ENCODE peak calls at places on chromosomes 4 and X, in six cellular contexts. J is cardiac muscle cell, I is right lobe of liver, A is neural progenitor cell, P is ovary, R is testis. C is an unnamed sample. For H3K4me1, the result is how much of the 10 kb centered on the place peaks cover.

GRCh38 chr4:24971192-24971591 is 58.4 kb upstream of the CCDC149 start:
- DNase-seq in I (peak), A (no peak), R (no peak), P (no peak), J (no peak), C (no peak)

GRCh38 chrX:103360092-103360491 is 3.8 kb downstream of the TCEAL9 start:
- DNase-seq in R (no peak), I (no peak), J (peak), A (no peak), P (no peak), C (peak)

GRCh38 chr4:121127100-121127499 is 37.0 kb downstream of the TNIP3 start:
- DNase-seq in R (no peak), P (no peak), I (no peak), A (no peak), J (no peak), C (no peak)

GRCh38 chrX:15605233-15605632 is 4.5 kb upstream of the ACE2 start:
- DNase-seq in J (no peak), R (no peak), I (no peak), A (no peak), P (no peak), C (no peak)

GRCh38 chrX:149527705-149528104 is 13.1 kb upstream of the EOLA1 start:
- DNase-seq in A (peak), P (no peak), R (no peak), J (peak), I (no peak), C (no peak)

GRCh38 chr4:125105561-125105960 is 209.2 kb upstream of the FAT4 start:
- DNase-seq in P (no peak), J (peak), A (no peak), I (no peak), R (no peak), C (no peak)

GRCh38 chr4:174521800-174522182 is 497 bp downstream of the HPGD start:
- DNase-seq in I (peak), A (peak), R (peak), P (no peak), J (no peak), C (no peak)

GRCh38 chr4:141458501-141458900 is 177.9 kb upstream of the IL15 start:
- DNase-seq in A (no peak), R (no peak), P (no peak), J (no peak), I (no peak), C (peak)

GRCh38 chr4:47643845-47644244 is 158.8 kb downstream of the ATP10D start:
- DNase-seq in P (no peak), I (no peak), J (no peak), R (no peak), A (no peak), C (no peak)

GRCh38 chr4:40055379-40055872 is 1.2 kb upstream of the N4BP2 start:
- DNase-seq in P (no peak), J (no peak), A (no peak), I (no peak), R (no peak), C (no peak)

GRCh38 chrX:110218591-110218990 is 99.3 kb downstream of the AMMECR1 start:
- DNase-seq in I (no peak), P (no peak), J (peak), R (no peak), A (no peak), C (no peak)

GRCh38 chrX:18828832-18829404 is 121.5 kb downstream of the PPEF1 start:
- DNase-seq in I (no peak), R (no peak), J (peak), P (no peak), A (no peak), C (peak)

GRCh38 chrX:54182194-54182863 is 725 bp downstream of the FAM120C start:
- DNase-seq in I (peak), A (peak), J (peak), P (peak), R (peak), C (peak)

GRCh38 chrX:109635151-109635550 is 10.2 kb upstream of the KCNE5 start:
- DNase-seq in R (no peak), A (peak), P (no peak), I (no peak), J (peak), C (no peak)

GRCh38 chr4:54169176-54169575 is 59.9 kb upstream of the PDGFRA start:
- DNase-seq in R (no peak), I (no peak), J (peak), A (no peak), P (no peak), C (no peak)

GRCh38 chr4:12389604-12390003 is 960.9 kb upstream of the HS3ST1 start:
- DNase-seq in I (no peak), R (no peak), P (no peak), J (no peak), A (no peak), C (no peak)

GRCh38 chrX:23729214-23729613 is 13.9 kb downstream of the ACOT9 start:
- DNase-seq in J (no peak), R (no peak), I (no peak), P (no peak), A (no peak), C (no peak)

GRCh38 chr4:162111078-162111477 is 52.7 kb downstream of the FSTL5 start:
- DNase-seq in A (no peak), J (no peak), P (no peak), R (no peak), I (no peak), C (no peak)

GRCh38 chrX:118654331-118654730 is 73.1 kb upstream of the IL13RA1 start:
- DNase-seq in R (no peak), J (no peak), A (no peak), P (no peak), I (no peak), C (no peak)

GRCh38 chrX:153460826-153461225 is 9.6 kb downstream of the HAUS7 start:
- DNase-seq in A (peak), P (peak), I (no peak), R (peak), J (peak), C (peak)

GRCh38 chrX:41499195-41499594 is 52.1 kb downstream of the NYX start:
- DNase-seq in J (no peak), R (no peak), A (no peak), I (no peak), P (no peak), C (no peak)

GRCh38 chrX:41507899-41508298 is 60.8 kb downstream of the NYX start:
- DNase-seq in I (no peak), P (no peak), J (no peak), R (no peak), A (no peak), C (no peak)

GRCh38 chrX:41499984-41500383 is 52.8 kb downstream of the NYX start:
- DNase-seq in I (no peak), A (no peak), J (no peak), P (no peak), R (no peak), C (no peak)

GRCh38 chrX:41502004-41502403 is 54.9 kb downstream of the NYX start:
- DNase-seq in J (no peak), P (no peak), R (no peak), I (no peak), A (no peak), C (no peak)
- H3K4me1 ChIP-seq in J (under half), P (under half), R (under half), I (under half), A (under half), C (under half)

GRCh38 chr4:23717528-23718248 is 172.2 kb downstream of the PPARGC1A start:
- DNase-seq in A (no peak), I (no peak), J (peak), R (peak), P (no peak), C (peak)
- TF ChIP-seq CTCF in A (peak), I (peak), J (peak), R (peak), P (no peak), C (peak)

GRCh38 chr4:76736434-76736833 is 161.5 kb downstream of the SOWAHB start:
- DNase-seq in R (no peak), A (no peak), I (no peak), P (no peak), J (peak), C (no peak)
- H3K4me1 ChIP-seq in R (under half), A (under half), I (under half), P (under half), J (under half), C (under half)

GRCh38 chrX:17167915-17168314 is 207.1 kb upstream of the NHS start:
- DNase-seq in I (no peak), P (no peak), A (no peak), J (no peak), R (no peak), C (no peak)
- TF ChIP-seq CTCF in I (no peak), P (no peak), A (no peak), J (no peak), R (no peak), C (no peak)

C was measured in BE2C.